ENCODE peak calls at places on chromosomes 1 and 21, in six cellular contexts. T, J, X, K, C and D are unnamed samples.

GRCh38 chr1:245606157-245606725 is 451.5 kb downstream of the KIF26B start:
- DNase-seq in T (no peak), J (no peak), X (no peak), K (no peak), C (no peak), D (no peak)

GRCh38 chr1:162631546-162632233 is 574 bp upstream of the DDR2 start:
- DNase-seq in T (no peak), J (no peak), X (no peak), K (no peak), C (no peak), D (peak; percentile 55)

GRCh38 chr1:217373761-217374701 is 256.9 kb downstream of the GPATCH2 start:
- DNase-seq in T (no peak), J (no peak), X (no peak), K (no peak), C (no peak), D (no peak)

GRCh38 chr1:157034137-157034800 is 11.3 kb downstream of the ARHGEF11 start:
- DNase-seq in T (peak; percentile 39), J (no peak), X (no peak), K (no peak), C (no peak), D (no peak)

GRCh38 chr1:153805042-153805745 is 30.0 kb downstream of the SLC27A3 start:
- DNase-seq in T (peak; percentile 44), J (peak; percentile 82), X (peak; percentile 29), K (peak; percentile 82), C (no peak), D (peak; percentile 79)

GRCh38 chr1:43968348-43968948 is 1.4 kb upstream of the DPH2 start:
- DNase-seq in T (no peak), J (no peak), X (no peak), K (no peak), C (no peak), D (peak; percentile 4)

GRCh38 chr1:184028854-184029623 is 8.5 kb downstream of the COLGALT2 start:
- DNase-seq in T (no peak), J (peak; percentile 34), X (no peak), K (no peak), C (no peak), D (no peak)

GRCh38 chr1:231931146-231931545 is 304.6 kb downstream of the DISC1 start:
- DNase-seq in T (no peak), J (no peak), X (no peak), K (no peak), C (no peak), D (no peak)

GRCh38 chr1:196779093-196779492 is 4.5 kb downstream of the CFHR3 start:
- DNase-seq in T (no peak), J (no peak), X (no peak), K (no peak), C (no peak), D (no peak)

GRCh38 chr21:35649186-35649585 is 411.1 kb downstream of the SETD4 start:
- DNase-seq in T (no peak), J (no peak), X (no peak), K (no peak), C (no peak), D (peak; percentile 10)

GRCh38 chr1:48093696-48094518 is 96.7 kb upstream of the TRABD2B start:
- DNase-seq in T (peak; percentile 91), J (peak; percentile 90), X (peak; percentile 17), K (no peak), C (peak; percentile 84), D (peak; percentile 26)

GRCh38 chr1:164709541-164710287 is 150.7 kb downstream of the PBX1 start:
- DNase-seq in T (no peak), J (no peak), X (no peak), K (no peak), C (no peak), D (no peak)
- H3K9me3 ChIP-seq in T (no peaks in the 10 kb centered on the region), J (no peaks in the 10 kb centered on the region), X (no peaks in the 10 kb centered on the region), K (no peaks in the 10 kb centered on the region), C (no peaks in the 10 kb centered on the region), D (no peaks in the 10 kb centered on the region)

GRCh38 chr1:167094690-167095089 is 815 bp downstream of the STYXL2 start:
- DNase-seq in T (no peak), J (no peak), X (no peak), K (no peak), C (no peak), D (no peak)

GRCh38 chr1:167093863-167094516 is at the start of gene STYXL2:
- DNase-seq in T (no peak), J (no peak), X (no peak), K (no peak), C (no peak), D (no peak)

GRCh38 chr1:167092653-167093052 is 1.2 kb upstream of the STYXL2 start:
- DNase-seq in T (no peak), J (no peak), X (no peak), K (no peak), C (no peak), D (no peak)

GRCh38 chr1:167088746-167089417 is 1.3 kb downstream of the GPA33 start:
- DNase-seq in T (no peak), J (no peak), X (no peak), K (no peak), C (no peak), D (no peak)

DNA sequence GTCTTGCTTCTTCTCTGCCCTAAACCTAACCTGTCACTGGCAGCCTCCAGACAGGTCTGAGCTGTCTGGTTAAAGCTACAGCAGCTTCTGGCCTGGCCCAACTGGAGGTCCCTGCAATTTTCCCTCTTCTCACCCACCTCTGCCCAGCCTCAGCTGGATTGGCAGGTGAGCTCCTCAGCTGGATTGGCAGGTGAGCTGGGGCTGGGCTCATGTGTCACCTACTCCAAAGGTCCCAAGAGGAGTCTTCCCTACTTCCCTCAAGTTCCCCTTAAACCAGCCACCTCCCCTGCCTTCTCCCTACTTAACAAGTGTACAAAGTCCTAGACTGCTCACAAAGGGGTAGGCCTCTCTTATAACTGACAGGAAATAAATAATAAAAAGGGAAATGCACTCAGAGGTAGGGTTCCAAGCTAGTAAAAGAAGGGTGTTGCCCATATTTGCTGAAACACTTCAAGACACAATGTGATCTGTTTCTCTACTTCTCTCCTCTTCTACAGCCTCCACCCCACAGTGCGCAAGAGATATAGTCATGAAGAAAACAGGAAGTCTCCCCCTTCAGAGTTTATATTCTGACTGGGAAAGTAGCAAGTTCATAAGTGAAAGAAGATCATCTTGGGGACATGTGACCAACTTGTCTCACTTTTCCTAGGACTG is at the start of gene GPA33:
- DNase-seq in T (no peak), J (no peak), X (no peak), K (no peak), C (peak; percentile 88), D (no peak)
- H3K9me3 ChIP-seq in T (no peaks in the 10 kb centered on the region), J (no peaks in the 10 kb centered on the region), X (no peaks in the 10 kb centered on the region), K (no peaks in the 10 kb centered on the region), C (no peaks in the 10 kb centered on the region), D (no peaks in the 10 kb centered on the region)

DNA sequence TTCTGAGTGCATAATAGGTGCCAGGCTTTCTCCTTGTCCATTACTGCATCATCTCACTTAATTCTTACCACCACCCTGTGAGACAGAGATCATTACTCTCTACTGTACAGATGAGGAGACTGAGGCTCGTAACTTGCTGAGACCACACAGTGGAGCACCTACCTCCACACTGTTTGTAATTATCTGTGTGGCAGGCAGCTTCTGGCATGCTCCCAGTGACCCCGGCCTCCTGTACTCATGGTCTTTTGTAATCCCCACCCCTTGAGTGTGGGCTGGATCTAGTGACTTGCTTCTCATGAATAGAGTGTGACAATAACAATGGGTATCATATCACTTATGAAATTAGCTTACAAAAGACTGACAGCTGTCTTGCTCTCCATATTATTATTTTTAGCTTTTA is 407.3 kb downstream of the MATN1 start:
- DNase-seq in T (peak; percentile 20), J (no peak), X (no peak), K (peak; percentile 26), C (no peak), D (peak; percentile 27)
- H3K9me3 ChIP-seq in T (no peaks in the 10 kb centered on the region), J (no peaks in the 10 kb centered on the region), X (no peaks in the 10 kb centered on the region), K (peaks cover 7% of the 10 kb centered on the region), C (no peaks in the 10 kb centered on the region), D (no peaks in the 10 kb centered on the region)

GRCh38 chr21:9839011-9839661 is 682.2 kb upstream of the TPTE start:
- DNase-seq in T (no peak), J (no peak), X (no peak), K (no peak), C (peak; percentile 69), D (peak; percentile 50)
- H3K9me3 ChIP-seq in T (peaks cover 19% of the 10 kb centered on the region), J (no peaks in the 10 kb centered on the region), X (no peaks in the 10 kb centered on the region), K (no peaks in the 10 kb centered on the region), C (peaks cover 55% of the 10 kb centered on the region), D (peaks cover 3% of the 10 kb centered on the region)